ENCODE peak calls at places on chromosomes 7 and 10, in ten cellular contexts. A is SK-N-SH; B is suprapubic skin; Z is fibroblast of the aortic adventitia; F is H9; M is A673; E is nephron progenitor cell; Q is psoas muscle; C is choroid plexus epithelial cell; N is CD8-positive, alpha-beta T cell. L is an unnamed sample.

GRCh38 chr7:104894313-104894712 is 119.7 kb upstream of the KMT2E start:
- DNase-seq in A (no peak), B (no peak), Z (no peak), F (no peak), M (no peak), E (no peak), Q (no peak), C (no peak), N (no peak), L (no peak)

GRCh38 chr7:51521054-51521453 is 204.4 kb upstream of the COBL start:
- DNase-seq in A (no peak), B (no peak), Z (no peak), F (no peak), M (no peak), E (no peak), Q (no peak), C (no peak), N (no peak), L (no peak)

GRCh38 chr7:33395340-33395739 is 266.0 kb downstream of the BBS9 start:
- DNase-seq in A (no peak), B (no peak), Z (no peak), F (no peak), M (no peak), E (no peak), Q (no peak), C (peak; percentile 13), N (no peak), L (no peak)

GRCh38 chr10:94088926-94089381 is 95.2 kb downstream of the PLCE1 start:
- DNase-seq in A (no peak), B (no peak), Z (peak; percentile 74), F (no peak), M (peak; percentile 4), E (no peak), Q (no peak), C (peak; percentile 67), N (no peak), L (no peak)

GRCh38 chr10:22646291-22646926 is 68.0 kb downstream of the PIP4K2A start:
- DNase-seq in A (no peak), B (no peak), Z (no peak), F (no peak), M (no peak), E (no peak), Q (no peak), C (peak; percentile 49), N (no peak), L (no peak)

GRCh38 chr10:113053091-113053490 is 103.0 kb downstream of the TCF7L2 start:
- DNase-seq in A (no peak), B (peak; percentile 85), Z (peak; percentile 51), F (peak; percentile 56), M (no peak), E (no peak), Q (peak; percentile 53), C (no peak), N (no peak), L (no peak)

GRCh38 chr10:112288526-112288925 is 5.3 kb downstream of the TECTB start:
- DNase-seq in A (no peak), B (no peak), Z (no peak), F (no peak), M (no peak), E (no peak), Q (no peak), C (no peak), N (no peak), L (no peak)

GRCh38 chr7:79652619-79653018 is 199.2 kb upstream of the MAGI2 start:
- DNase-seq in A (no peak), B (no peak), Z (peak; percentile 33), F (no peak), M (no peak), E (no peak), Q (no peak), C (peak; percentile 56), N (no peak), L (no peak)

GRCh38 chr7:149854611-149855367 is 16.6 kb downstream of the ZNF862 start:
- DNase-seq in A (peak; percentile 81), B (peak; percentile 81), Z (peak; percentile 11), F (peak; percentile 83), M (peak; percentile 87), E (peak; percentile 27), Q (no peak), C (peak; percentile 75), N (peak; percentile 45), L (no peak)

GRCh38 chr10:118808601-118809371 is 54.0 kb upstream of the CACUL1 start:
- DNase-seq in A (no peak), B (peak; percentile 70), Z (no peak), F (no peak), M (no peak), E (no peak), Q (no peak), C (no peak), N (no peak), L (no peak)

GRCh38 chr7:22140597-22140996 is 194.9 kb upstream of the CDCA7L start:
- DNase-seq in A (no peak), B (no peak), Z (no peak), F (no peak), M (no peak), E (no peak), Q (no peak), C (no peak), N (no peak), L (no peak)

GRCh38 chr10:132814469-132814856 is 28.5 kb upstream of the NKX6-2 start:
- DNase-seq in A (no peak), B (peak; percentile 67), Z (no peak), F (no peak), M (no peak), E (no peak), Q (no peak), C (no peak), N (no peak), L (no peak)

GRCh38 chr7:133676805-133677370 is 424.0 kb downstream of the EXOC4 start:
- DNase-seq in A (no peak), B (no peak), Z (peak; percentile 41), F (no peak), M (no peak), E (no peak), Q (no peak), C (peak; percentile 50), N (no peak), L (no peak)

GRCh38 chr10:69801434-69802315 is at the start of gene COL13A1:
- DNase-seq in A (peak; percentile 65), B (no peak), Z (peak; percentile 60), F (peak; percentile 93), M (peak; percentile 85), E (peak; percentile 92), Q (peak; percentile 66), C (peak; percentile 55), N (no peak), L (peak; percentile 48)

GRCh38 chr10:81018898-81019890 is 481.5 kb downstream of the SH2D4B start:
- DNase-seq in A (peak; percentile 42), B (no peak), Z (peak; percentile 25), F (peak; percentile 65), M (peak; percentile 83), E (peak; percentile 31), Q (no peak), C (peak; percentile 67), N (no peak), L (peak; percentile 30)

GRCh38 chr7:3302681-3303320 is 1.7 kb downstream of the SDK1 start:
- DNase-seq in A (no peak), B (no peak), Z (no peak), F (no peak), M (no peak), E (no peak), Q (no peak), C (no peak), N (no peak), L (no peak)

GRCh38 chr7:3300651-3301471 is at the start of gene SDK1:
- DNase-seq in A (peak; percentile 98), B (peak; percentile 90), Z (peak; percentile 82), F (peak; percentile 90), M (peak; percentile 93), E (peak; percentile 96), Q (peak; percentile 96), C (peak; percentile 91), N (peak; percentile 89), L (peak; percentile 97)

GRCh38 chr7:3300221-3300650 is 816 bp upstream of the SDK1 start:
- DNase-seq in A (peak; percentile 64), B (no peak), Z (no peak), F (peak; percentile 54), M (no peak), E (peak; percentile 27), Q (no peak), C (no peak), N (no peak), L (no peak)

GRCh38 chr7:3301472-3301778 is 373 bp downstream of the SDK1 start:
- DNase-seq in A (peak; percentile 76), B (no peak), Z (no peak), F (no peak), M (no peak), E (no peak), Q (no peak), C (no peak), N (no peak), L (no peak)

GRCh38 chr7:3301831-3302618 is 973 bp downstream of the SDK1 start:
- DNase-seq in A (peak; percentile 60), B (no peak), Z (peak; percentile 23), F (peak; percentile 40), M (peak; percentile 73), E (peak; percentile 49), Q (no peak), C (peak; percentile 38), N (no peak), L (peak; percentile 26)
- TF ChIP-seq CTCF in A (peak; percentile 23), B (no peak), Z (peak; percentile 26), F (peak; percentile 46), M (peak; percentile 33), E (no peak), Q (no peak), C (peak; percentile 42), N (no peak), L (no peak)

GRCh38 chr7:151745090-151745638 is 131.8 kb downstream of the PRKAG2 start:
- DNase-seq in A (no peak), B (no peak), Z (peak; percentile 75), F (no peak), M (no peak), E (no peak), Q (peak; percentile 84), C (peak; percentile 87), N (no peak), L (no peak)
- TF ChIP-seq CTCF in A (peak; percentile 55), B (no peak), Z (peak; percentile 58), F (no peak), M (no peak), E (no peak), Q (peak; percentile 37), C (peak; percentile 62), N (no peak), L (no peak)

GRCh38 chr10:47354162-47354561 is 6.0 kb downstream of the RBP3 start:
- DNase-seq in A (no peak), B (peak; percentile 56), Z (peak; percentile 42), F (no peak), M (no peak), E (no peak), Q (no peak), C (peak; percentile 62), N (no peak), L (no peak)
- TF ChIP-seq CTCF in A (peak; percentile 12), B (no peak), Z (peak; percentile 43), F (peak; percentile 27), M (no peak), E (no peak), Q (no peak), C (peak; percentile 63), N (no peak), L (no peak)

DNA sequence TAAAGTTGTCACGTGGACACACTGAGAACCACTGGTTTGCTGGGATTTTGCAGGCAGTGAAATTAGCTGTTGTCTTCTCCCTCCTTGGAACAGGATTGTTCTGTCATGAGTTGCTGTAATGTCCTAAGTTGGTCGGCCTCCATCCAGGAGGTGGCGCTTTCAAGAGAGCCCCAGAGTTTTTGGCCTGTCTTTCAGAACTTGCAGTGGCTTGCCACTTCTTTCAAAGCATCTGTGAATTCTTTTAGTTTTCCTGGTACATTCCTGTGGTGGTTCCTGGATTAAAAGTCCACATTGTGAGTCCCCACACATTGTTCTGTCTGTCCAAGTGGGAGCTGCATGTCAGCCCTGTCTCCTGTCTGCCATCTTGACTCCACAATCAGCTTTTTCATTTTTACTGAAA is 133.8 kb downstream of the PON1 start:
- DNase-seq in A (no peak), B (no peak), Z (peak; percentile 15), F (peak; percentile 32), M (no peak), E (no peak), Q (no peak), C (peak; percentile 19), N (no peak), L (no peak)
- TF ChIP-seq CTCF in A (peak; percentile 49), B (no peak), Z (no peak), F (peak; percentile 50), M (peak; percentile 32), E (no peak), Q (no peak), C (peak; percentile 41), N (no peak), L (no peak)